ENCODE peak calls at places on chromosomes 7 and 10, in six cellular contexts. F is H9, Y is MV-4-11, M is AG10803, C is M059J, O is NCI-H2081. D is an unnamed sample.
A peak's percentile ranks its signal among the peaks of the same experiment; 100 is the strongest.

GRCh38 chr7:148260605-148261004 is 330.0 kb upstream of the C7orf33 start:
- DNase-seq in F (no peak), Y (no peak), M (no peak), C (no peak), O (no peak), D (no peak)

GRCh38 chr7:1889556-1890181 is 219.6 kb downstream of the ELFN1 start:
- DNase-seq in F (no peak), Y (peak; percentile 30), M (peak; percentile 78), C (peak; percentile 88), O (no peak), D (peak; percentile 53)

GRCh38 chr10:72924351-72924750 is 30.3 kb downstream of the PLA2G12B start:
- DNase-seq in F (no peak), Y (no peak), M (no peak), C (no peak), O (no peak), D (no peak)

GRCh38 chr10:120508393-120508792 is 51.4 kb downstream of the PLPP4 start:
- DNase-seq in F (no peak), Y (peak; percentile 78), M (peak; percentile 92), C (peak; percentile 97), O (no peak), D (peak; percentile 28)

GRCh38 chr7:15648461-15648961 is 38.0 kb downstream of the MEOX2 start:
- DNase-seq in F (no peak), Y (no peak), M (no peak), C (peak; percentile 22), O (no peak), D (no peak)

GRCh38 chr10:102982281-102982680 is 64.2 kb downstream of the CNNM2 start:
- DNase-seq in F (no peak), Y (no peak), M (no peak), C (no peak), O (no peak), D (no peak)

GRCh38 chr7:1709900-1710299 is 39.8 kb downstream of the ELFN1 start:
- DNase-seq in F (no peak), Y (no peak), M (no peak), C (no peak), O (no peak), D (no peak)

GRCh38 chr7:84117304-84117703 is 77.3 kb downstream of the SEMA3A start:
- DNase-seq in F (no peak), Y (no peak), M (no peak), C (no peak), O (no peak), D (no peak)

GRCh38 chr10:980468-980867 is 7.8 kb upstream of the GTPBP4 start:
- DNase-seq in F (no peak), Y (no peak), M (no peak), C (no peak), O (no peak), D (no peak)

GRCh38 chr7:24727165-24728120 is 29.8 kb downstream of the GSDME start:
- DNase-seq in F (no peak), Y (peak; percentile 40), M (peak; percentile 64), C (no peak), O (no peak), D (no peak)

GRCh38 chr7:46233585-46234329 is 312.7 kb upstream of the IGFBP3 start:
- DNase-seq in F (no peak), Y (no peak), M (peak; percentile 48), C (no peak), O (no peak), D (no peak)

GRCh38 chr7:135512135-135512887 is 2.4 kb upstream of the CNOT4 start:
- DNase-seq in F (no peak), Y (peak; percentile 80), M (peak; percentile 60), C (peak; percentile 80), O (peak; percentile 74), D (peak; percentile 60)

GRCh38 chr7:100705341-100705752 is 574 bp upstream of the POP7 start:
- DNase-seq in F (peak; percentile 87), Y (peak; percentile 59), M (peak; percentile 58), C (peak; percentile 67), O (peak; percentile 64), D (peak; percentile 83)

GRCh38 chr10:28256776-28257175 is 46.1 kb downstream of the MPP7 start:
- DNase-seq in F (no peak), Y (no peak), M (no peak), C (peak; percentile 14), O (no peak), D (no peak)

GRCh38 chr10:16909271-16909767 is 92.1 kb upstream of the RSU1 start:
- DNase-seq in F (no peak), Y (no peak), M (peak; percentile 78), C (no peak), O (no peak), D (no peak)

GRCh38 chr7:27196287-27196739 is 3.6 kb downstream of the HOXA13 start:
- DNase-seq in F (peak; percentile 72), Y (peak; percentile 56), M (peak; percentile 70), C (peak; percentile 70), O (peak; percentile 66), D (peak; percentile 85)

GRCh38 chr7:159117366-159118219 is 27.1 kb downstream of the VIPR2 start:
- DNase-seq in F (no peak), Y (no peak), M (no peak), C (no peak), O (no peak), D (no peak)